ENCODE peak calls at places on chromosomes 5 and 9, in four cellular contexts. X is CD8-positive, alpha-beta T cell; C is lower lobe of right lung; S is fibroblast of lung. A is an unnamed sample.

GRCh38 chr5:75450069-75450468 is 61.4 kb downstream of the CERT1 start:
- DNase-seq in X (no peak), C (no peak), S (no peak), A (no peak)

GRCh38 chr5:84382363-84383295 is 2.1 kb downstream of the EDIL3 start:
- DNase-seq in X (no peak), C (peak; percentile 51), S (peak; percentile 81), A (peak; percentile 65)

GRCh38 chr5:147037517-147038205 is 159.1 kb upstream of the PPP2R2B start:
- DNase-seq in X (no peak), C (no peak), S (peak; percentile 93), A (peak; percentile 86)

GRCh38 chr5:92519717-92520632 is 1061.0 kb downstream of the NR2F1-AS1 start:
- DNase-seq in X (no peak), C (no peak), S (peak; percentile 63), A (peak; percentile 44)

GRCh38 chr5:4906821-4907220 is 233.3 kb upstream of the ADAMTS16 start:
- DNase-seq in X (no peak), C (no peak), S (peak; percentile 11), A (no peak)

GRCh38 chr9:33619666-33620404 is 95.8 kb downstream of the ANKRD18B start:
- DNase-seq in X (no peak), C (no peak), S (peak; percentile 86), A (peak; percentile 93)

GRCh38 chr9:82934949-82935348 is 128.0 kb downstream of the RASEF start:
- DNase-seq in X (no peak), C (no peak), S (peak; percentile 95), A (peak; percentile 78)

GRCh38 chr9:96619109-96619435 is 571 bp downstream of the CDC14B start:
- DNase-seq in X (no peak), C (no peak), S (no peak), A (no peak)

GRCh38 chr9:2621678-2622360 is at the start of gene VLDLR:
- DNase-seq in X (no peak), C (peak; percentile 57), S (peak; percentile 20), A (no peak)

GRCh38 chr5:179827684-179828083 is 7.0 kb downstream of the SQSTM1 start:
- DNase-seq in X (no peak), C (peak; percentile 75), S (peak; percentile 49), A (peak; percentile 60)

GRCh38 chr9:7117676-7118561 is 360.1 kb downstream of the KDM4C start:
- DNase-seq in X (no peak), C (no peak), S (no peak), A (peak; percentile 69)

GRCh38 chr5:88669314-88669713 is 213.7 kb downstream of the MEF2C start:
- DNase-seq in X (no peak), C (no peak), S (peak; percentile 71), A (no peak)

GRCh38 chr9:116467740-116468351 is 219.3 kb upstream of the TRIM32 start:
- DNase-seq in X (no peak), C (no peak), S (peak; percentile 50), A (no peak)

GRCh38 chr9:133686642-133687575 is 50.7 kb downstream of the DBH start:
- DNase-seq in X (no peak), C (peak; percentile 68), S (no peak), A (no peak)

GRCh38 chr9:101674165-101674564 is 64.3 kb downstream of the GRIN3A start:
- DNase-seq in X (no peak), C (no peak), S (no peak), A (no peak)

GRCh38 chr9:38419216-38419615 is 5.0 kb downstream of the IGFBPL1 start:
- DNase-seq in X (no peak), C (no peak), S (no peak), A (no peak)

GRCh38 chr9:77975023-77975422 is 56.6 kb downstream of the GNAQ start:
- DNase-seq in X (no peak), C (no peak), S (no peak), A (no peak)

GRCh38 chr5:102547659-102548058 is 48.9 kb upstream of the SLCO6A1 start:
- DNase-seq in X (no peak), C (no peak), S (peak; percentile 13), A (no peak)

GRCh38 chr5:179132586-179133355 is 72.6 kb downstream of the ZNF354C start:
- DNase-seq in X (no peak), C (peak; percentile 31), S (no peak), A (peak; percentile 4)

GRCh38 chr5:76626738-76627137 is 3.5 kb upstream of the F2RL2 start:
- DNase-seq in X (no peak), C (no peak), S (no peak), A (no peak)

GRCh38 chr5:95861858-95862561 is 39.5 kb upstream of the GLRX start:
- DNase-seq in X (no peak), C (no peak), S (peak; percentile 91), A (peak; percentile 82)

GRCh38 chr9:132637351-132637750 is 32.4 kb downstream of the DDX31 start:
- DNase-seq in X (no peak), C (no peak), S (no peak), A (no peak)

GRCh38 chr5:82859439-82860140 is 217.6 kb downstream of the TMEM167A start:
- DNase-seq in X (no peak), C (no peak), S (no peak), A (no peak)

GRCh38 chr5:177094224-177095087 is 7.7 kb downstream of the FGFR4 start:
- DNase-seq in X (no peak), C (peak; percentile 71), S (no peak), A (peak; percentile 90)

GRCh38 chr9:15304620-15305019 is 2.4 kb downstream of the TTC39B start:
- DNase-seq in X (no peak), C (no peak), S (no peak), A (no peak)

GRCh38 chr9:129726322-129727160 is 26.3 kb downstream of the PTGES start:
- DNase-seq in X (peak; percentile 36), C (peak; percentile 63), S (peak; percentile 72), A (peak; percentile 81)
- H3K4me3 ChIP-seq in X (no peak overlapping the region), C (no peak overlapping the region), S (peak overlapping the region; percentile 8), A (peak overlapping the region; percentile 28)

GRCh38 chr5:129400395-129400983 is 59.6 kb upstream of the ADAMTS19 start:
- DNase-seq in X (no peak), C (no peak), S (no peak), A (peak; percentile 15)
- TF ChIP-seq CTCF in X (no peak), C (no peak), S (no peak), A (peak; percentile 32)

GRCh38 chr5:151231359-151231758 is 7.5 kb upstream of the CCDC69 start:
- DNase-seq in X (no peak), C (no peak), S (no peak), A (no peak)

GRCh38 chr5:151236888-151237287 is 13.0 kb upstream of the CCDC69 start:
- DNase-seq in X (no peak), C (no peak), S (no peak), A (no peak)

GRCh38 chr5:151237685-151238084 is 13.8 kb upstream of the CCDC69 start:
- DNase-seq in X (no peak), C (no peak), S (no peak), A (no peak)

GRCh38 chr5:151233576-151234202 is 9.8 kb upstream of the CCDC69 start:
- DNase-seq in X (no peak), C (no peak), S (no peak), A (no peak)

DNA sequence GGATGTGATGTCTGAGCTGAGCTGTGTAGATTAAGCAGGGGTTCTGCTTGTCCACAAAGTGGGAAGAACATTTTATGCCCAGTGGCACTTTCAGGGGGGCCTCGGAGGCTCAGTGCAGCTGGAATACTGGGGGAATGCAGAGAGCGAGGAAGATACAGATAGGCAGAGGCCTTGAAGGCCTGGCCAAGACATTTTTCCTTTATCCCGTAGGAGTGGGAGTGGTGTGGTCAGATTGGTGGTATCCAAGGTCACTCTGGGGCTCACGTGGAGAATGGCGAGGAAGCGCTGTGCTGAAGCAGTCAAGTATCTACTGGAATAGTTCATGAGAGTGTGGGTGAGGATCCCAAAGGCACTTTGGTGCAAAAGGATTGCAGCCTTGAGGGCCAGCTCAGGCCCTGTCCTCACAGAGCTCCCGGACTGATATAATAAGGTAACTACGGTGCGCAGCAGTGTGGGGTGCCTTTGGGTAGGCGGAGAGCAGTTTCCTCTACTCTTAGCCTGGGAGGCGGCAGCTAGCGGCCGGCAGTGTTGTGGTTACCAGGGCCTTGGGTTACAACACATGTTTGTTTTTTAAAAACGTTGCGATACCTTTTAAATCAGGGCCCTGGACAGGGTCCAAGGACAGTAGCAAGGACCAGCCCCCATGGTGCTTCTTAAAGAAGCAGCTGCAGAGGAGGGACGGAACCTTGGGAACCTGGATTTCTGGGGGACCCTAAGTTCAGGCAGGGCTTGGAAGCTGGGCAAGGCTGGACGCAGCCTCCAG is 10.8 kb upstream of the CCDC69 start:
- DNase-seq in X (no peak), C (peak; percentile 90), S (peak; percentile 25), A (peak; percentile 94)
- H3K4me3 ChIP-seq in X (peak overlapping the region; percentile 21), C (peak overlapping the region; percentile 6), S (no peak overlapping the region), A (no peak overlapping the region)

GRCh38 chr5:105304859-105305258 is 1742.3 kb upstream of the NUDT12 start:
- DNase-seq in X (no peak), C (no peak), S (no peak), A (no peak)
- TF ChIP-seq CTCF in X (no peak), C (no peak), S (no peak), A (no peak)

DNA sequence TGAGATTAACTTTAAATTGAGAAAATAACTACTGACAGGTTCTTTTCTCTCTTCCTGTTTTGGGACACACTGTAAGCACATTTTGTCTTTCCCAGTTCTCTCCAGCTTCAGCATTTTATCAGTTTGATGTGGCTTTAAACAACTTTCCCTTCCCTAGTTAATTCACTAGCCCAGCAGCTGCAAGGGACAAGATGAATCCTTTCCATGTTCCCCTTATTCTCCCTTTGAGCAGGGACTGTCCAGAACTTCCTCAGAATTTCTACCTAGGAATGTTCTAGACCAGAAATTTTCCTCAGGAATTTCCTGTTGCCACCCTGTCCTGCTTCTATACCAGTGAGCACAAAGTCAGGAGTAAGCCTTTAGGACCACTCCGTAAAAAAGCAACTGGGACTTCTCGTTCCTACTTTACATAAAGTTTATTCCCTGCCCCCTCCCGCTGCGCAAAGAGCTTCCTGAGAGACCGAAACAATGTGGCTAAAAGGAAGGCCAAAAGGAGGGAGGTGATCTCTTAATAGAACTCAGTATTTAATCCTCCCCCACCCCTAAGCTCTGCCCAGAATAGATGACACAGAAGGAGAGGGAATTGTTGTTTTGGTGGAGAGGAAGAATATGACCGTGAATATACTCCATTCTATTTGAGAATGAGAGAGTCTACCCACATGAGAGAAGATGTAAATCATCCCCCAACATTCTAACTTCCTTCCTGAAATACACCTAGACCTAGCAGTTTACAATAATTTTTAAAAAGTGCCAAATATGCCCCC is 61.9 kb downstream of the GLIS3 start:
- DNase-seq in X (no peak), C (no peak), S (peak; percentile 69), A (peak; percentile 42)
- H3K4me3 ChIP-seq in X (peak overlapping the region; percentile 29), C (no peak overlapping the region), S (no peak overlapping the region), A (peak overlapping the region; percentile 12)

GRCh38 chr5:113513384-113514262 is at the start of gene YTHDC2:
- DNase-seq in X (peak; percentile 77), C (peak; percentile 92), S (peak; percentile 87), A (peak; percentile 84)
- TF ChIP-seq CTCF in X (no peak), C (no peak), S (peak; percentile 30), A (peak; percentile 46)

GRCh38 chr5:131214828-131215227 is 44.1 kb downstream of the LYRM7 start:
- DNase-seq in X (no peak), C (no peak), S (no peak), A (no peak)
- H3K4me3 ChIP-seq in X (no peak overlapping the region), C (no peak overlapping the region), S (no peak overlapping the region), A (no peak overlapping the region)